ENCODE peak calls at places on chromosome 4, in six cellular contexts. One of them, this sample, is unnamed.

GRCh38 chr4:148787831-148788477 is 345.7 kb upstream of the NR3C2 start:
- DNase-seq in body of pancreas: no peak
- DNase-seq in Caco-2: no peak
- DNase-seq in brain microvascular endothelial cell: no peak
- DNase-seq in left ventricle myocardium inferior: no peak
- DNase-seq in uterus: no peak
- DNase-seq in this sample: peak; percentile 56

GRCh38 chr4:4308800-4309441 is 18.9 kb downstream of the ZBTB49 start:
- DNase-seq in Caco-2: no peak
- DNase-seq in brain microvascular endothelial cell: peak; percentile 75
- DNase-seq in uterus: no peak
- DNase-seq in body of pancreas: no peak
- DNase-seq in left ventricle myocardium inferior: no peak
- DNase-seq in this sample: no peak

GRCh38 chr4:3573131-3573530 is 40.9 kb upstream of the LRPAP1 start:
- DNase-seq in uterus: no peak
- DNase-seq in body of pancreas: no peak
- DNase-seq in brain microvascular endothelial cell: no peak
- DNase-seq in left ventricle myocardium inferior: no peak
- DNase-seq in Caco-2: no peak
- DNase-seq in this sample: no peak

GRCh38 chr4:7431696-7432530 is 2.8 kb downstream of the PSAPL1 start:
- DNase-seq in Caco-2: peak; percentile 77
- DNase-seq in body of pancreas: no peak
- DNase-seq in brain microvascular endothelial cell: no peak
- DNase-seq in uterus: no peak
- DNase-seq in left ventricle myocardium inferior: peak; percentile 5
- DNase-seq in this sample: no peak

GRCh38 chr4:140071806-140072205 is 82.2 kb downstream of the MAML3 start:
- DNase-seq in brain microvascular endothelial cell: peak; percentile 99
- DNase-seq in body of pancreas: peak; percentile 60
- DNase-seq in Caco-2: no peak
- DNase-seq in left ventricle myocardium inferior: peak; percentile 40
- DNase-seq in uterus: no peak
- DNase-seq in this sample: no peak

GRCh38 chr4:169253087-169253675 is 17.6 kb downstream of the SH3RF1 start:
- DNase-seq in uterus: no peak
- DNase-seq in body of pancreas: no peak
- DNase-seq in brain microvascular endothelial cell: no peak
- DNase-seq in left ventricle myocardium inferior: no peak
- DNase-seq in Caco-2: no peak
- DNase-seq in this sample: no peak

GRCh38 chr4:83708500-83709175 is 172.7 kb downstream of the GPAT3 start:
- DNase-seq in left ventricle myocardium inferior: no peak
- DNase-seq in brain microvascular endothelial cell: no peak
- DNase-seq in Caco-2: no peak
- DNase-seq in body of pancreas: no peak
- DNase-seq in uterus: no peak
- DNase-seq in this sample: no peak

GRCh38 chr4:69744157-69744478 is 16.3 kb downstream of the SULT1B1 start:
- DNase-seq in left ventricle myocardium inferior: no peak
- DNase-seq in body of pancreas: no peak
- DNase-seq in Caco-2: no peak
- DNase-seq in brain microvascular endothelial cell: no peak
- DNase-seq in uterus: no peak
- DNase-seq in this sample: no peak

GRCh38 chr4:57865264-57865663 is 755.1 kb upstream of the IGFBP7 start:
- DNase-seq in brain microvascular endothelial cell: no peak
- DNase-seq in uterus: no peak
- DNase-seq in Caco-2: no peak
- DNase-seq in body of pancreas: no peak
- DNase-seq in left ventricle myocardium inferior: no peak
- DNase-seq in this sample: no peak

GRCh38 chr4:55752810-55753209 is 66.8 kb upstream of the EXOC1L start:
- DNase-seq in body of pancreas: no peak
- DNase-seq in Caco-2: no peak
- DNase-seq in brain microvascular endothelial cell: no peak
- DNase-seq in left ventricle myocardium inferior: no peak
- DNase-seq in uterus: no peak
- DNase-seq in this sample: no peak

GRCh38 chr4:140719693-140720092 is 36.5 kb downstream of the TBC1D9 start:
- DNase-seq in brain microvascular endothelial cell: no peak
- DNase-seq in body of pancreas: no peak
- DNase-seq in left ventricle myocardium inferior: no peak
- DNase-seq in uterus: no peak
- DNase-seq in Caco-2: no peak
- DNase-seq in this sample: no peak

GRCh38 chr4:13922873-13923645 is 295.5 kb upstream of the BOD1L1 start:
- DNase-seq in body of pancreas: no peak
- DNase-seq in brain microvascular endothelial cell: no peak
- DNase-seq in left ventricle myocardium inferior: no peak
- DNase-seq in uterus: no peak
- DNase-seq in Caco-2: no peak
- DNase-seq in this sample: no peak

GRCh38 chr4:11954093-11954492 is 525.4 kb upstream of the HS3ST1 start:
- DNase-seq in Caco-2: no peak
- DNase-seq in uterus: no peak
- DNase-seq in left ventricle myocardium inferior: no peak
- DNase-seq in brain microvascular endothelial cell: no peak
- DNase-seq in body of pancreas: no peak
- DNase-seq in this sample: no peak

GRCh38 chr4:1683371-1683902 is 676 bp downstream of the FAM53A start:
- DNase-seq in Caco-2: peak; percentile 58
- DNase-seq in left ventricle myocardium inferior: no peak
- DNase-seq in body of pancreas: peak; percentile 42
- DNase-seq in uterus: peak; percentile 65
- DNase-seq in brain microvascular endothelial cell: peak; percentile 83
- DNase-seq in this sample: peak; percentile 47

GRCh38 chr4:25351777-25352421 is 25.2 kb upstream of the ANAPC4 start:
- DNase-seq in uterus: no peak
- DNase-seq in brain microvascular endothelial cell: peak; percentile 54
- DNase-seq in body of pancreas: no peak
- DNase-seq in left ventricle myocardium inferior: no peak
- DNase-seq in Caco-2: no peak
- DNase-seq in this sample: peak; percentile 51

GRCh38 chr4:80931645-80932215 is 98.8 kb upstream of the BMP3 start:
- DNase-seq in left ventricle myocardium inferior: no peak
- DNase-seq in body of pancreas: no peak
- DNase-seq in brain microvascular endothelial cell: no peak
- DNase-seq in Caco-2: no peak
- DNase-seq in uterus: no peak
- DNase-seq in this sample: no peak

GRCh38 chr4:15077969-15078368 is 75.7 kb downstream of the CPEB2 start:
- DNase-seq in body of pancreas: no peak
- DNase-seq in left ventricle myocardium inferior: no peak
- DNase-seq in Caco-2: no peak
- DNase-seq in uterus: no peak
- DNase-seq in brain microvascular endothelial cell: peak; percentile 76
- DNase-seq in this sample: no peak

GRCh38 chr4:78131403-78131802 is 74.3 kb downstream of the FRAS1 start:
- DNase-seq in body of pancreas: no peak
- DNase-seq in uterus: no peak
- DNase-seq in Caco-2: no peak
- DNase-seq in brain microvascular endothelial cell: peak; percentile 9
- DNase-seq in left ventricle myocardium inferior: no peak
- DNase-seq in this sample: no peak
- H3K4me3 ChIP-seq in body of pancreas: no peak overlapping the region
- H3K4me3 ChIP-seq in uterus: no peak overlapping the region
- H3K4me3 ChIP-seq in Caco-2: no peak overlapping the region
- H3K4me3 ChIP-seq in brain microvascular endothelial cell: no peak overlapping the region
- H3K4me3 ChIP-seq in left ventricle myocardium inferior: no peak overlapping the region
- H3K4me3 ChIP-seq in this sample: no peak overlapping the region

DNA sequence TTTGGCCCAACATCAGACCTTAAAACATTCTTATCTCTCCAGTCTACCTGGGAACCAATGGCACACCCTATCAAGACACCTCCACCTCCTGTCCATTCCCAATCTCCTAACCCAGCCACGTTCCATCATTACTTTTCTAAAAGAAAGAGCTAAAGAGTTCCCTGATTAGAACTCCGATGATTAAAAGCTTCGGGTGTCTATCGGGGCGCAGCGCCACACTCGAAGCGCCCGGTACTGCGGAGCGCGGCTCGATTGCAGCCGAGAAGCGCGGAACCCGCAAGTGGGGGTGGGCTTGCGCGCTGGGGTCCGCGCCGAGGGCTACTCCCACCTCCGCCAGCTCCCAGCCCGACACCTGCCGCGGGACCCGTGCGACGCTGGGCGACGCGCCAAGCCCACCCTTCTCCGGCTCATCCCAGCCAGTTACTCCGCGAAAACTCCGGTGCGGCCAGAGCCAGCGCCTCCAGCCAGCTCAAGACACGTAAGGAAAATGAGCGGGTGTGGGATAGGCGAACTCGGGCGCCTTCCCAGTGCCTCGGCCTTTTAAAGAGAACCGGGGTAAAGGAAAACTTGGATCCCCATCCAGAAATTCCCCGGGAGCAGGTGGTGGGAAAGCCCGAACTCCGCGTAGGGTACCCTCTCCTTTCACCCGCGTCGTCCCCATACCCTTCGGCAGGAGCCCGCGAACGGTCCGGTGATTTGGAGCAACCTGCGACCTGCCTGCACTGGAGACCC is 601 bp downstream of the NPY1R start:
- DNase-seq in left ventricle myocardium inferior: peak; percentile 17
- DNase-seq in brain microvascular endothelial cell: no peak
- DNase-seq in Caco-2: no peak
- DNase-seq in body of pancreas: peak; percentile 14
- DNase-seq in uterus: no peak
- DNase-seq in this sample: no peak
- TF ChIP-seq CTCF in left ventricle myocardium inferior: no peak
- TF ChIP-seq CTCF in brain microvascular endothelial cell: no peak
- TF ChIP-seq CTCF in Caco-2: peak; percentile 20
- TF ChIP-seq CTCF in body of pancreas: no peak
- TF ChIP-seq CTCF in uterus: no peak
- TF ChIP-seq CTCF in this sample: peak; percentile 16

GRCh38 chr4:8585186-8585585 is 5.0 kb downstream of the GPR78 start:
- DNase-seq in brain microvascular endothelial cell: no peak
- DNase-seq in left ventricle myocardium inferior: no peak
- DNase-seq in Caco-2: peak; percentile 39
- DNase-seq in body of pancreas: no peak
- DNase-seq in uterus: no peak
- DNase-seq in this sample: no peak
- H3K4me3 ChIP-seq in brain microvascular endothelial cell: no peak overlapping the region
- H3K4me3 ChIP-seq in left ventricle myocardium inferior: no peak overlapping the region
- H3K4me3 ChIP-seq in Caco-2: no peak overlapping the region
- H3K4me3 ChIP-seq in body of pancreas: no peak overlapping the region
- H3K4me3 ChIP-seq in uterus: no peak overlapping the region
- H3K4me3 ChIP-seq in this sample: no peak overlapping the region

GRCh38 chr4:154348657-154349056 is 142.9 kb downstream of the DCHS2 start:
- DNase-seq in body of pancreas: no peak
- DNase-seq in left ventricle myocardium inferior: no peak
- DNase-seq in brain microvascular endothelial cell: no peak
- DNase-seq in uterus: no peak
- DNase-seq in Caco-2: no peak
- DNase-seq in this sample: no peak
- TF ChIP-seq CTCF in body of pancreas: no peak
- TF ChIP-seq CTCF in left ventricle myocardium inferior: no peak
- TF ChIP-seq CTCF in brain microvascular endothelial cell: peak; percentile 21
- TF ChIP-seq CTCF in uterus: no peak
- TF ChIP-seq CTCF in Caco-2: no peak
- TF ChIP-seq CTCF in this sample: peak; percentile 2

GRCh38 chr4:151092488-151092887 is 6.9 kb upstream of the RPS3A start:
- DNase-seq in uterus: no peak
- DNase-seq in Caco-2: no peak
- DNase-seq in left ventricle myocardium inferior: no peak
- DNase-seq in brain microvascular endothelial cell: no peak
- DNase-seq in body of pancreas: no peak
- DNase-seq in this sample: no peak

GRCh38 chr4:151091047-151091446 is 8.4 kb upstream of the RPS3A start:
- DNase-seq in brain microvascular endothelial cell: no peak
- DNase-seq in left ventricle myocardium inferior: no peak
- DNase-seq in body of pancreas: no peak
- DNase-seq in uterus: no peak
- DNase-seq in Caco-2: no peak
- DNase-seq in this sample: no peak

GRCh38 chr4:151093203-151093602 is 6.2 kb upstream of the RPS3A start:
- DNase-seq in brain microvascular endothelial cell: no peak
- DNase-seq in Caco-2: no peak
- DNase-seq in left ventricle myocardium inferior: no peak
- DNase-seq in body of pancreas: no peak
- DNase-seq in uterus: no peak
- DNase-seq in this sample: no peak

GRCh38 chr4:151087467-151087866 is 12.0 kb upstream of the RPS3A start:
- DNase-seq in brain microvascular endothelial cell: no peak
- DNase-seq in body of pancreas: no peak
- DNase-seq in uterus: no peak
- DNase-seq in left ventricle myocardium inferior: no peak
- DNase-seq in Caco-2: no peak
- DNase-seq in this sample: no peak
- H3K4me3 ChIP-seq in brain microvascular endothelial cell: no peak overlapping the region
- H3K4me3 ChIP-seq in body of pancreas: no peak overlapping the region
- H3K4me3 ChIP-seq in uterus: no peak overlapping the region
- H3K4me3 ChIP-seq in left ventricle myocardium inferior: no peak overlapping the region
- H3K4me3 ChIP-seq in Caco-2: no peak overlapping the region
- H3K4me3 ChIP-seq in this sample: no peak overlapping the region

GRCh38 chr4:73853246-73853704 is at the start of gene PF4V1:
- DNase-seq in body of pancreas: peak; percentile 32
- DNase-seq in left ventricle myocardium inferior: no peak
- DNase-seq in Caco-2: no peak
- DNase-seq in brain microvascular endothelial cell: no peak
- DNase-seq in uterus: no peak
- DNase-seq in this sample: no peak
- TF ChIP-seq CTCF in body of pancreas: no peak
- TF ChIP-seq CTCF in left ventricle myocardium inferior: peak; percentile 19
- TF ChIP-seq CTCF in Caco-2: no peak
- TF ChIP-seq CTCF in brain microvascular endothelial cell: peak; percentile 68
- TF ChIP-seq CTCF in uterus: no peak
- TF ChIP-seq CTCF in this sample: peak; percentile 64